ENCODE peak calls at places on chromosomes 13 and 19, in four cellular contexts. One of them, this sample, is unnamed.

GRCh38 chr13:40141859-40142555 is 486.5 kb downstream of the COG6 start:
- DNase-seq in neural crest cell: no peak
- DNase-seq in transverse colon: no peak
- DNase-seq in iris pigment epithelial cell: no peak
- DNase-seq in this sample: no peak

GRCh38 chr13:52845766-52846566 is 2.5 kb downstream of the PCDH8 start:
- DNase-seq in iris pigment epithelial cell: peak
- DNase-seq in neural crest cell: peak
- DNase-seq in transverse colon: peak
- DNase-seq in this sample: no peak

GRCh38 chr13:109565877-109566276 is 220.5 kb downstream of the IRS2 start:
- DNase-seq in iris pigment epithelial cell: no peak
- DNase-seq in transverse colon: no peak
- DNase-seq in neural crest cell: no peak
- DNase-seq in this sample: no peak

GRCh38 chr13:112963641-112964040 is 5.4 kb upstream of the MCF2L start:
- DNase-seq in transverse colon: peak
- DNase-seq in neural crest cell: no peak
- DNase-seq in iris pigment epithelial cell: no peak
- DNase-seq in this sample: no peak

GRCh38 chr19:32174386-32175113 is 170.9 kb upstream of the ZNF507 start:
- DNase-seq in neural crest cell: no peak
- DNase-seq in transverse colon: no peak
- DNase-seq in iris pigment epithelial cell: no peak
- DNase-seq in this sample: no peak

GRCh38 chr19:17348700-17349099 is 11.3 kb downstream of the GTPBP3 start:
- DNase-seq in iris pigment epithelial cell: no peak
- DNase-seq in transverse colon: no peak
- DNase-seq in neural crest cell: no peak
- DNase-seq in this sample: no peak

GRCh38 chr13:53005631-53006030 is 23.0 kb upstream of the OLFM4 start:
- DNase-seq in neural crest cell: no peak
- DNase-seq in iris pigment epithelial cell: no peak
- DNase-seq in transverse colon: no peak
- DNase-seq in this sample: no peak

GRCh38 chr19:15418112-15418587 is 638 bp downstream of the AKAP8L start:
- DNase-seq in transverse colon: no peak
- DNase-seq in neural crest cell: no peak
- DNase-seq in iris pigment epithelial cell: peak
- DNase-seq in this sample: no peak

GRCh38 chr13:114107686-114108081 is 24.7 kb downstream of the RASA3 start:
- DNase-seq in transverse colon: peak
- DNase-seq in neural crest cell: no peak
- DNase-seq in iris pigment epithelial cell: peak
- DNase-seq in this sample: no peak

GRCh38 chr13:41985788-41986508 is 25.0 kb upstream of the VWA8 start:
- DNase-seq in iris pigment epithelial cell: peak
- DNase-seq in transverse colon: no peak
- DNase-seq in neural crest cell: no peak
- DNase-seq in this sample: no peak

GRCh38 chr13:20191311-20191901 is 1.3 kb downstream of the GJB2 start:
- DNase-seq in iris pigment epithelial cell: no peak
- DNase-seq in neural crest cell: no peak
- DNase-seq in transverse colon: peak
- DNase-seq in this sample: no peak

GRCh38 chr13:73578251-73578875 is 519.6 kb downstream of the KLF5 start:
- DNase-seq in iris pigment epithelial cell: peak
- DNase-seq in transverse colon: no peak
- DNase-seq in neural crest cell: no peak
- DNase-seq in this sample: no peak

GRCh38 chr19:53158119-53158656 is 665 bp downstream of the ZNF347 start:
- DNase-seq in neural crest cell: peak
- DNase-seq in transverse colon: peak
- DNase-seq in iris pigment epithelial cell: peak
- DNase-seq in this sample: peak

GRCh38 chr19:13768510-13768909 is 4.2 kb downstream of the MRI1 start:
- DNase-seq in transverse colon: no peak
- DNase-seq in iris pigment epithelial cell: no peak
- DNase-seq in neural crest cell: no peak
- DNase-seq in this sample: no peak

GRCh38 chr19:49560358-49560900 is 19.9 kb downstream of the NOSIP start:
- DNase-seq in neural crest cell: no peak
- DNase-seq in iris pigment epithelial cell: no peak
- DNase-seq in transverse colon: peak
- DNase-seq in this sample: no peak

GRCh38 chr19:50772408-50773311 is 2.4 kb downstream of the GPR32 start:
- DNase-seq in transverse colon: no peak
- DNase-seq in neural crest cell: no peak
- DNase-seq in iris pigment epithelial cell: peak
- DNase-seq in this sample: no peak

GRCh38 chr19:33288666-33289065 is 13.7 kb downstream of the CEBPA start:
- DNase-seq in iris pigment epithelial cell: no peak
- DNase-seq in neural crest cell: no peak
- DNase-seq in transverse colon: no peak
- DNase-seq in this sample: no peak

GRCh38 chr19:30631035-30631375 is 258.8 kb downstream of the ZNF536 start:
- DNase-seq in neural crest cell: no peak
- DNase-seq in iris pigment epithelial cell: no peak
- DNase-seq in transverse colon: no peak
- DNase-seq in this sample: peak

GRCh38 chr19:16619456-16619855 is 8.5 kb downstream of the MED26 start:
- DNase-seq in neural crest cell: no peak
- DNase-seq in transverse colon: no peak
- DNase-seq in iris pigment epithelial cell: peak
- DNase-seq in this sample: no peak

GRCh38 chr13:39209731-39210633 is 171.7 kb downstream of the NHLRC3 start:
- DNase-seq in iris pigment epithelial cell: peak
- DNase-seq in neural crest cell: no peak
- DNase-seq in transverse colon: no peak
- DNase-seq in this sample: no peak

This sample was measured in cerebellar cortex.